ENCODE peak calls at places on chromosomes 16 and 17, in eight cellular contexts. B is dorsolateral prefrontal cortex, C is right cardiac atrium, X is A549, W is A673, Q is upper lobe of right lung, R is GM23248, E is uterus. G is an unnamed sample.

GRCh38 chr17:37422971-37423625 is 16.4 kb downstream of the TADA2A start:
- DNase-seq in C (no peak), Q (no peak), E (no peak), W (no peak), R (no peak), B (no peak), X (no peak), G (no peak)

GRCh38 chr17:61974115-61974514 is 46.3 kb upstream of the INTS2 start:
- DNase-seq in W (no peak), E (no peak), X (no peak), C (no peak), R (no peak), Q (no peak), B (no peak), G (no peak)

GRCh38 chr16:1807626-1808025 is 14.1 kb upstream of the IGFALS start:
- DNase-seq in W (no peak), R (no peak), Q (no peak), B (no peak), E (no peak), C (peak; percentile 47), X (no peak), G (no peak)

GRCh38 chr17:48351916-48352332 is 78.1 kb downstream of the SKAP1 start:
- DNase-seq in W (peak; percentile 69), C (no peak), B (no peak), X (peak; percentile 48), R (peak; percentile 59), E (no peak), Q (no peak), G (peak; percentile 34)

GRCh38 chr16:674968-675883 is at the start of gene RHBDL1:
- DNase-seq in R (peak; percentile 64), W (peak; percentile 69), Q (no peak), B (peak; percentile 70), X (no peak), C (no peak), E (no peak), G (peak; percentile 61)

GRCh38 chr16:20383106-20384029 is 21.2 kb downstream of the PDILT start:
- DNase-seq in E (peak; percentile 67), R (peak; percentile 72), Q (no peak), C (no peak), X (peak; percentile 70), B (peak; percentile 41), W (peak; percentile 74), G (peak; percentile 86)

GRCh38 chr16:50251375-50252081 is 14.8 kb upstream of the ADCY7 start:
- DNase-seq in Q (no peak), X (no peak), E (no peak), C (no peak), W (no peak), R (peak; percentile 98), B (no peak), G (no peak)

GRCh38 chr17:71548540-71549190 is 572.2 kb upstream of the SOX9 start:
- DNase-seq in C (no peak), W (no peak), X (no peak), R (peak; percentile 40), B (no peak), E (no peak), Q (no peak), G (no peak)

GRCh38 chr17:5877948-5878347 is 192.2 kb upstream of the WSCD1 start:
- DNase-seq in R (no peak), Q (no peak), B (peak; percentile 89), C (peak; percentile 82), W (no peak), E (no peak), X (no peak), G (no peak)

GRCh38 chr17:69716571-69716970 is 302.1 kb downstream of the MAP2K6 start:
- DNase-seq in X (no peak), C (no peak), Q (no peak), E (no peak), R (peak; percentile 53), W (no peak), B (no peak), G (no peak)

GRCh38 chr17:1481736-1482135 is 10.8 kb downstream of the MYO1C start:
- DNase-seq in B (no peak), E (peak; percentile 20), C (no peak), W (no peak), Q (no peak), X (no peak), R (peak; percentile 28), G (no peak)

GRCh38 chr17:15659663-15660062 is 24.4 kb downstream of the TRIM16 start:
- DNase-seq in B (no peak), E (no peak), Q (peak; percentile 68), R (no peak), C (peak; percentile 62), X (no peak), W (no peak), G (no peak)

GRCh38 chr17:2239882-2240430 is 63.6 kb downstream of the SMG6 start:
- DNase-seq in C (no peak), R (peak; percentile 95), Q (no peak), X (peak; percentile 50), B (peak; percentile 30), E (peak; percentile 89), W (no peak), G (no peak)

GRCh38 chr17:20896153-20896649 is 146.6 kb downstream of the USP22 start:
- DNase-seq in C (peak; percentile 79), Q (no peak), W (peak; percentile 28), E (peak; percentile 64), R (peak; percentile 7), B (no peak), X (no peak), G (no peak)

GRCh38 chr16:81478876-81479496 is 34.4 kb downstream of the CMIP start:
- DNase-seq in W (no peak), Q (no peak), R (no peak), C (peak; percentile 64), X (no peak), E (no peak), B (no peak), G (no peak)

GRCh38 chr17:6464446-6465041 is 20.3 kb downstream of the PIMREG start:
- DNase-seq in E (no peak), W (no peak), B (no peak), C (no peak), Q (no peak), R (no peak), X (no peak), G (no peak)

GRCh38 chr16:66058181-66058580 is 308.3 kb upstream of the CDH5 start:
- DNase-seq in B (no peak), R (peak; percentile 63), C (no peak), Q (no peak), W (peak; percentile 58), E (no peak), X (no peak), G (no peak)
- H3K27ac ChIP-seq in B (no peak overlapping the region), R (no peak overlapping the region), C (no peak overlapping the region), Q (no peak overlapping the region), W (no peak overlapping the region), E (no peak overlapping the region), X (no peak overlapping the region), G (no peak overlapping the region)

GRCh38 chr17:42310281-42311156 is 22.2 kb downstream of the STAT5A start:
- DNase-seq in X (no peak), Q (no peak), R (no peak), E (peak; percentile 42), C (no peak), B (no peak), W (no peak), G (peak; percentile 31)
- H3K27ac ChIP-seq in X (no peak overlapping the region), Q (peak overlapping the region; percentile 42), R (peak overlapping the region; percentile 64), E (peak overlapping the region; percentile 94), C (peak overlapping the region; percentile 74), B (peak overlapping the region; percentile 38), W (no peak overlapping the region), G (no peak overlapping the region)

GRCh38 chr17:38853292-38854219 is at the start of gene RPL23:
- DNase-seq in C (peak; percentile 96), Q (peak; percentile 95), R (peak; percentile 99), W (peak; percentile 94), B (peak; percentile 91), E (peak; percentile 97), X (peak; percentile 93), G (peak; percentile 99)
- H3K27ac ChIP-seq in C (peak within 1 kb of the TSS; percentile 97), Q (peak within 1 kb of the TSS; percentile 97), R (peak within 1 kb of the TSS; percentile 84), W (peak within 1 kb of the TSS; percentile 89), B (peak within 1 kb of the TSS; percentile 95), E (peak within 1 kb of the TSS; percentile 95), X (peak within 1 kb of the TSS; percentile 85), G (peak within 1 kb of the TSS; percentile 92)

GRCh38 chr17:77796201-77796860 is 162.2 kb upstream of the TNRC6C start:
- DNase-seq in C (no peak), X (no peak), W (no peak), Q (no peak), E (no peak), B (no peak), R (peak; percentile 81), G (no peak)
- H3K27ac ChIP-seq in C (no peak overlapping the region), X (no peak overlapping the region), W (no peak overlapping the region), Q (no peak overlapping the region), E (peak overlapping the region; percentile 52), B (no peak overlapping the region), R (no peak overlapping the region), G (no peak overlapping the region)

GRCh38 chr16:22233050-22233405 is 26.9 kb downstream of the EEF2K start:
- DNase-seq in E (no peak), R (no peak), B (no peak), Q (no peak), X (no peak), C (no peak), W (no peak), G (no peak)
- H3K27ac ChIP-seq in E (no peak overlapping the region), R (no peak overlapping the region), B (no peak overlapping the region), Q (peak overlapping the region; percentile 11), X (peak overlapping the region; percentile 64), C (peak overlapping the region; percentile 75), W (no peak overlapping the region), G (no peak overlapping the region)